ENCODE peak calls at places on chromosomes 4 and X, in six cellular contexts. M, F, K, Z, A and W are unnamed samples.

GRCh38 chr4:3489451-3489962 is 26.4 kb downstream of the DOK7 start:
- DNase-seq in K (no peak), M (peak), Z (no peak), A (peak), F (no peak), W (no peak)

GRCh38 chrX:44784241-44784640 is 59.6 kb upstream of the DUSP21 start:
- DNase-seq in K (no peak), A (no peak), F (no peak), M (no peak), Z (no peak), W (no peak)

GRCh38 chrX:106035064-106035463 is 3.5 kb downstream of the SERPINA7 start:
- DNase-seq in M (peak), A (peak), Z (peak), K (no peak), F (no peak), W (peak)

GRCh38 chr4:5878359-5878758 is 14.5 kb downstream of the CRMP1 start:
- DNase-seq in M (no peak), Z (no peak), F (no peak), K (no peak), A (no peak), W (no peak)

GRCh38 chrX:145502670-145503069 is 255.4 kb downstream of the SPANXN1 start:
- DNase-seq in M (no peak), K (no peak), F (no peak), Z (no peak), A (no peak), W (no peak)

GRCh38 chrX:56029691-56030090 is 202.5 kb upstream of the KLF8 start:
- DNase-seq in K (no peak), A (no peak), F (no peak), M (no peak), Z (no peak), W (no peak)

GRCh38 chrX:144219035-144219434 is 335.2 kb downstream of the UBE2NL start:
- DNase-seq in Z (peak), M (peak), F (no peak), K (no peak), A (no peak), W (peak)

GRCh38 chrX:153939573-153939972 is 4.7 kb upstream of the NAA10 start:
- DNase-seq in A (no peak), Z (no peak), K (no peak), F (no peak), M (no peak), W (no peak)

GRCh38 chrX:18855919-18856644 is 127.8 kb downstream of the PHKA2 start:
- DNase-seq in K (peak), F (peak), Z (peak), M (no peak), A (no peak), W (no peak)

GRCh38 chrX:139203681-139204575 is 326.6 kb upstream of the F9 start:
- DNase-seq in Z (peak), F (no peak), A (peak), K (no peak), M (peak), W (peak)

GRCh38 chr4:182928061-182928460 is 10.9 kb upstream of the DCTD start:
- DNase-seq in A (peak), M (peak), F (no peak), K (no peak), Z (no peak), W (no peak)

GRCh38 chr4:17013382-17014006 is 115.0 kb upstream of the LDB2 start:
- DNase-seq in F (no peak), M (no peak), K (no peak), Z (no peak), A (no peak), W (no peak)